ENCODE peak calls at places on chromosomes 4 and X, in five cellular contexts. One of them, this sample, is unnamed.

GRCh38 chrX:15605233-15605632 is 4.5 kb upstream of the ACE2 start:
- DNase-seq in substantia nigra: no peak
- DNase-seq in NCI-H2171 treated with DMSO at 0.1 percent for 48 hours: no peak
- DNase-seq in stimulated activated CD4-positive, alpha-beta T cell treated with anti-CD3 and anti-CD28 coated beads, Interleukin-4, amount 100 ng/mL, for 4 hours: no peak
- DNase-seq in AG09309: no peak
- DNase-seq in this sample: no peak

GRCh38 chr4:65893957-65894755 is 223.9 kb upstream of the EPHA5 start:
- DNase-seq in substantia nigra: no peak
- DNase-seq in AG09309: no peak
- DNase-seq in NCI-H2171 treated with DMSO at 0.1 percent for 48 hours: no peak
- DNase-seq in stimulated activated CD4-positive, alpha-beta T cell treated with anti-CD3 and anti-CD28 coated beads, Interleukin-4, amount 100 ng/mL, for 4 hours: no peak
- DNase-seq in this sample: no peak

GRCh38 chrX:19193584-19193983 is 71.3 kb upstream of the ADGRG2 start:
- DNase-seq in NCI-H2171 treated with DMSO at 0.1 percent for 48 hours: no peak
- DNase-seq in stimulated activated CD4-positive, alpha-beta T cell treated with anti-CD3 and anti-CD28 coated beads, Interleukin-4, amount 100 ng/mL, for 4 hours: no peak
- DNase-seq in substantia nigra: no peak
- DNase-seq in AG09309: no peak
- DNase-seq in this sample: no peak

GRCh38 chr4:115759231-115759630 is 645.8 kb upstream of the NDST4 start:
- DNase-seq in NCI-H2171 treated with DMSO at 0.1 percent for 48 hours: no peak
- DNase-seq in AG09309: no peak
- DNase-seq in substantia nigra: no peak
- DNase-seq in stimulated activated CD4-positive, alpha-beta T cell treated with anti-CD3 and anti-CD28 coated beads, Interleukin-4, amount 100 ng/mL, for 4 hours: no peak
- DNase-seq in this sample: no peak

GRCh38 chrX:147570483-147570882 is 341.2 kb upstream of the FMR1 start:
- DNase-seq in NCI-H2171 treated with DMSO at 0.1 percent for 48 hours: no peak
- DNase-seq in substantia nigra: no peak
- DNase-seq in AG09309: no peak
- DNase-seq in stimulated activated CD4-positive, alpha-beta T cell treated with anti-CD3 and anti-CD28 coated beads, Interleukin-4, amount 100 ng/mL, for 4 hours: no peak
- DNase-seq in this sample: no peak

GRCh38 chr4:145554691-145555090 is 64.5 kb upstream of the MMAA start:
- DNase-seq in AG09309: no peak
- DNase-seq in stimulated activated CD4-positive, alpha-beta T cell treated with anti-CD3 and anti-CD28 coated beads, Interleukin-4, amount 100 ng/mL, for 4 hours: no peak
- DNase-seq in NCI-H2171 treated with DMSO at 0.1 percent for 48 hours: no peak
- DNase-seq in substantia nigra: no peak
- DNase-seq in this sample: no peak

GRCh38 chr4:186161138-186161537 is 30.2 kb upstream of the CYP4V2 start:
- DNase-seq in NCI-H2171 treated with DMSO at 0.1 percent for 48 hours: no peak
- DNase-seq in stimulated activated CD4-positive, alpha-beta T cell treated with anti-CD3 and anti-CD28 coated beads, Interleukin-4, amount 100 ng/mL, for 4 hours: no peak
- DNase-seq in AG09309: no peak
- DNase-seq in substantia nigra: no peak
- DNase-seq in this sample: no peak

GRCh38 chr4:152819026-152819645 is 39.4 kb downstream of the ARFIP1 start:
- DNase-seq in NCI-H2171 treated with DMSO at 0.1 percent for 48 hours: no peak
- DNase-seq in substantia nigra: no peak
- DNase-seq in stimulated activated CD4-positive, alpha-beta T cell treated with anti-CD3 and anti-CD28 coated beads, Interleukin-4, amount 100 ng/mL, for 4 hours: no peak
- DNase-seq in AG09309: no peak
- DNase-seq in this sample: no peak

GRCh38 chrX:107742754-107743191 is 32.8 kb downstream of the TSC22D3 start:
- DNase-seq in stimulated activated CD4-positive, alpha-beta T cell treated with anti-CD3 and anti-CD28 coated beads, Interleukin-4, amount 100 ng/mL, for 4 hours: no peak
- DNase-seq in NCI-H2171 treated with DMSO at 0.1 percent for 48 hours: no peak
- DNase-seq in AG09309: no peak
- DNase-seq in substantia nigra: no peak
- DNase-seq in this sample: no peak

GRCh38 chr4:54525602-54526001 is 132.2 kb upstream of the KIT start:
- DNase-seq in substantia nigra: no peak
- DNase-seq in NCI-H2171 treated with DMSO at 0.1 percent for 48 hours: no peak
- DNase-seq in AG09309: peak; percentile 60
- DNase-seq in stimulated activated CD4-positive, alpha-beta T cell treated with anti-CD3 and anti-CD28 coated beads, Interleukin-4, amount 100 ng/mL, for 4 hours: no peak
- DNase-seq in this sample: no peak

GRCh38 chr4:158836828-158837449 is 68.1 kb downstream of the FNIP2 start:
- DNase-seq in substantia nigra: no peak
- DNase-seq in NCI-H2171 treated with DMSO at 0.1 percent for 48 hours: no peak
- DNase-seq in AG09309: no peak
- DNase-seq in stimulated activated CD4-positive, alpha-beta T cell treated with anti-CD3 and anti-CD28 coated beads, Interleukin-4, amount 100 ng/mL, for 4 hours: no peak
- DNase-seq in this sample: no peak

GRCh38 chr4:150723727-150724411 is 141.9 kb downstream of the MAB21L2 start:
- DNase-seq in substantia nigra: no peak
- DNase-seq in NCI-H2171 treated with DMSO at 0.1 percent for 48 hours: no peak
- DNase-seq in stimulated activated CD4-positive, alpha-beta T cell treated with anti-CD3 and anti-CD28 coated beads, Interleukin-4, amount 100 ng/mL, for 4 hours: no peak
- DNase-seq in AG09309: no peak
- DNase-seq in this sample: no peak

GRCh38 chr4:109764376-109764775 is 34.5 kb upstream of the PLA2G12A start:
- DNase-seq in AG09309: no peak
- DNase-seq in NCI-H2171 treated with DMSO at 0.1 percent for 48 hours: no peak
- DNase-seq in substantia nigra: no peak
- DNase-seq in stimulated activated CD4-positive, alpha-beta T cell treated with anti-CD3 and anti-CD28 coated beads, Interleukin-4, amount 100 ng/mL, for 4 hours: no peak
- DNase-seq in this sample: no peak

GRCh38 chr4:2291705-2292651 is 30.1 kb upstream of the MXD4 start:
- DNase-seq in NCI-H2171 treated with DMSO at 0.1 percent for 48 hours: no peak
- DNase-seq in substantia nigra: no peak
- DNase-seq in stimulated activated CD4-positive, alpha-beta T cell treated with anti-CD3 and anti-CD28 coated beads, Interleukin-4, amount 100 ng/mL, for 4 hours: no peak
- DNase-seq in AG09309: no peak
- DNase-seq in this sample: no peak

GRCh38 chr4:118833192-118833820 is 2.6 kb downstream of the SEC24D start:
- DNase-seq in AG09309: no peak
- DNase-seq in substantia nigra: no peak
- DNase-seq in NCI-H2171 treated with DMSO at 0.1 percent for 48 hours: no peak
- DNase-seq in stimulated activated CD4-positive, alpha-beta T cell treated with anti-CD3 and anti-CD28 coated beads, Interleukin-4, amount 100 ng/mL, for 4 hours: no peak
- DNase-seq in this sample: no peak

GRCh38 chr4:159946983-159947645 is 844.2 kb downstream of the RAPGEF2 start:
- DNase-seq in substantia nigra: no peak
- DNase-seq in NCI-H2171 treated with DMSO at 0.1 percent for 48 hours: peak; percentile 25
- DNase-seq in AG09309: peak; percentile 32
- DNase-seq in stimulated activated CD4-positive, alpha-beta T cell treated with anti-CD3 and anti-CD28 coated beads, Interleukin-4, amount 100 ng/mL, for 4 hours: no peak
- DNase-seq in this sample: peak; percentile 72

GRCh38 chr4:25787891-25788331 is 74.9 kb downstream of the SEL1L3 start:
- DNase-seq in AG09309: no peak
- DNase-seq in stimulated activated CD4-positive, alpha-beta T cell treated with anti-CD3 and anti-CD28 coated beads, Interleukin-4, amount 100 ng/mL, for 4 hours: no peak
- DNase-seq in NCI-H2171 treated with DMSO at 0.1 percent for 48 hours: no peak
- DNase-seq in substantia nigra: no peak
- DNase-seq in this sample: no peak

GRCh38 chrX:1029494-1029893 is 183.0 kb downstream of the CRLF2 start:
- DNase-seq in stimulated activated CD4-positive, alpha-beta T cell treated with anti-CD3 and anti-CD28 coated beads, Interleukin-4, amount 100 ng/mL, for 4 hours: no peak
- DNase-seq in AG09309: no peak
- DNase-seq in substantia nigra: no peak
- DNase-seq in NCI-H2171 treated with DMSO at 0.1 percent for 48 hours: no peak
- DNase-seq in this sample: no peak

GRCh38 chrX:3699841-3700381 is 13.5 kb downstream of the PRKX start:
- DNase-seq in substantia nigra: peak; percentile 1
- DNase-seq in AG09309: no peak
- DNase-seq in stimulated activated CD4-positive, alpha-beta T cell treated with anti-CD3 and anti-CD28 coated beads, Interleukin-4, amount 100 ng/mL, for 4 hours: no peak
- DNase-seq in NCI-H2171 treated with DMSO at 0.1 percent for 48 hours: peak; percentile 10
- DNase-seq in this sample: no peak

GRCh38 chrX:32896132-32896531 is 315.2 kb downstream of the DMD start:
- DNase-seq in stimulated activated CD4-positive, alpha-beta T cell treated with anti-CD3 and anti-CD28 coated beads, Interleukin-4, amount 100 ng/mL, for 4 hours: no peak
- DNase-seq in NCI-H2171 treated with DMSO at 0.1 percent for 48 hours: no peak
- DNase-seq in AG09309: no peak
- DNase-seq in substantia nigra: no peak
- DNase-seq in this sample: no peak

GRCh38 chr4:159227984-159228383 is 125.1 kb downstream of the RAPGEF2 start:
- DNase-seq in substantia nigra: peak; percentile 38
- DNase-seq in AG09309: no peak
- DNase-seq in NCI-H2171 treated with DMSO at 0.1 percent for 48 hours: no peak
- DNase-seq in stimulated activated CD4-positive, alpha-beta T cell treated with anti-CD3 and anti-CD28 coated beads, Interleukin-4, amount 100 ng/mL, for 4 hours: no peak
- DNase-seq in this sample: no peak

GRCh38 chr4:110751991-110752390 is 129.1 kb upstream of the PITX2 start:
- DNase-seq in substantia nigra: no peak
- DNase-seq in AG09309: peak; percentile 11
- DNase-seq in stimulated activated CD4-positive, alpha-beta T cell treated with anti-CD3 and anti-CD28 coated beads, Interleukin-4, amount 100 ng/mL, for 4 hours: no peak
- DNase-seq in NCI-H2171 treated with DMSO at 0.1 percent for 48 hours: no peak
- DNase-seq in this sample: no peak

GRCh38 chr4:82138376-82138775 is 235.4 kb downstream of the HNRNPD start:
- DNase-seq in stimulated activated CD4-positive, alpha-beta T cell treated with anti-CD3 and anti-CD28 coated beads, Interleukin-4, amount 100 ng/mL, for 4 hours: no peak
- DNase-seq in AG09309: no peak
- DNase-seq in NCI-H2171 treated with DMSO at 0.1 percent for 48 hours: no peak
- DNase-seq in substantia nigra: no peak
- DNase-seq in this sample: no peak

GRCh38 chrX:44914532-44915198 is 41.7 kb downstream of the KDM6A start:
- DNase-seq in NCI-H2171 treated with DMSO at 0.1 percent for 48 hours: no peak
- DNase-seq in stimulated activated CD4-positive, alpha-beta T cell treated with anti-CD3 and anti-CD28 coated beads, Interleukin-4, amount 100 ng/mL, for 4 hours: no peak
- DNase-seq in AG09309: no peak
- DNase-seq in substantia nigra: no peak
- DNase-seq in this sample: no peak

GRCh38 chr4:20678382-20678781 is 21.9 kb upstream of the PACRGL start:
- DNase-seq in substantia nigra: no peak
- DNase-seq in AG09309: no peak
- DNase-seq in stimulated activated CD4-positive, alpha-beta T cell treated with anti-CD3 and anti-CD28 coated beads, Interleukin-4, amount 100 ng/mL, for 4 hours: no peak
- DNase-seq in NCI-H2171 treated with DMSO at 0.1 percent for 48 hours: no peak
- DNase-seq in this sample: no peak

GRCh38 chr4:156312261-156312847 is 358.7 kb upstream of the CTSO start:
- DNase-seq in AG09309: no peak
- DNase-seq in NCI-H2171 treated with DMSO at 0.1 percent for 48 hours: no peak
- DNase-seq in stimulated activated CD4-positive, alpha-beta T cell treated with anti-CD3 and anti-CD28 coated beads, Interleukin-4, amount 100 ng/mL, for 4 hours: no peak
- DNase-seq in substantia nigra: no peak
- DNase-seq in this sample: no peak

GRCh38 chrX:15646031-15646430 is 18.6 kb downstream of the CLTRN start:
- DNase-seq in NCI-H2171 treated with DMSO at 0.1 percent for 48 hours: no peak
- DNase-seq in AG09309: no peak
- DNase-seq in substantia nigra: no peak
- DNase-seq in stimulated activated CD4-positive, alpha-beta T cell treated with anti-CD3 and anti-CD28 coated beads, Interleukin-4, amount 100 ng/mL, for 4 hours: no peak
- DNase-seq in this sample: no peak

GRCh38 chr4:73187325-73187724 is 71.3 kb downstream of the ANKRD17 start:
- DNase-seq in stimulated activated CD4-positive, alpha-beta T cell treated with anti-CD3 and anti-CD28 coated beads, Interleukin-4, amount 100 ng/mL, for 4 hours: no peak
- DNase-seq in substantia nigra: no peak
- DNase-seq in AG09309: no peak
- DNase-seq in NCI-H2171 treated with DMSO at 0.1 percent for 48 hours: no peak
- DNase-seq in this sample: no peak

GRCh38 chr4:147678796-147679549 is 5.0 kb downstream of the PRMT9 start:
- DNase-seq in AG09309: no peak
- DNase-seq in stimulated activated CD4-positive, alpha-beta T cell treated with anti-CD3 and anti-CD28 coated beads, Interleukin-4, amount 100 ng/mL, for 4 hours: no peak
- DNase-seq in NCI-H2171 treated with DMSO at 0.1 percent for 48 hours: no peak
- DNase-seq in substantia nigra: no peak
- DNase-seq in this sample: no peak

GRCh38 chr4:37767546-37767945 is 58.9 kb upstream of the PGM2 start:
- DNase-seq in stimulated activated CD4-positive, alpha-beta T cell treated with anti-CD3 and anti-CD28 coated beads, Interleukin-4, amount 100 ng/mL, for 4 hours: no peak
- DNase-seq in AG09309: no peak
- DNase-seq in substantia nigra: no peak
- DNase-seq in NCI-H2171 treated with DMSO at 0.1 percent for 48 hours: peak; percentile 43
- DNase-seq in this sample: no peak

GRCh38 chrX:123184199-123184857 is at the start of gene GRIA3:
- DNase-seq in substantia nigra: peak; percentile 6
- DNase-seq in AG09309: peak; percentile 29
- DNase-seq in stimulated activated CD4-positive, alpha-beta T cell treated with anti-CD3 and anti-CD28 coated beads, Interleukin-4, amount 100 ng/mL, for 4 hours: no peak
- DNase-seq in NCI-H2171 treated with DMSO at 0.1 percent for 48 hours: no peak
- DNase-seq in this sample: peak; percentile 2

GRCh38 chr4:55018521-55018920 is 106.9 kb downstream of the KDR start:
- DNase-seq in substantia nigra: no peak
- DNase-seq in AG09309: no peak
- DNase-seq in stimulated activated CD4-positive, alpha-beta T cell treated with anti-CD3 and anti-CD28 coated beads, Interleukin-4, amount 100 ng/mL, for 4 hours: no peak
- DNase-seq in NCI-H2171 treated with DMSO at 0.1 percent for 48 hours: no peak
- DNase-seq in this sample: no peak